ENCODE peak calls at places on chromosomes 4 and X, in nine cellular contexts. I is SJCRH30; G is GM03348; A is NCI-H1694 treated with DMSO at 0.1 percent for 48 hours; F is activated CD4-positive, alpha-beta T cell treated with anti-CD3 and anti-CD28 coated beads for 1 hour; C is stimulated activated CD4-positive, alpha-beta T cell treated with anti-CD3 and anti-CD28 coated beads, Interleukin-1b, Interleukin-23, amount 100 ng/mL, for 24 hours; N is dermis blood vessel endothelial cell; Y is left ventricle myocardium inferior; B is CD8-positive, alpha-beta T cell. Z is an unnamed sample.

GRCh38 chr4:151114986-151115385 is 15.6 kb downstream of the RPS3A start:
- DNase-seq in Y (no peak), F (no peak), C (no peak), A (no peak), I (no peak), N (peak; percentile 25), B (no peak), G (peak; percentile 15), Z (no peak)

GRCh38 chr4:75633846-75634245 is 3.5 kb upstream of the CDKL2 start:
- DNase-seq in F (no peak), Y (no peak), C (no peak), I (peak; percentile 25), G (no peak), N (no peak), B (no peak), A (no peak), Z (no peak)

GRCh38 chr4:147078875-147079658 is 133.4 kb upstream of the TTC29 start:
- DNase-seq in Y (peak; percentile 20), N (peak; percentile 63), G (no peak), A (no peak), C (no peak), F (no peak), I (peak; percentile 17), B (no peak), Z (no peak)

GRCh38 chrX:25028726-25029125 is 13.0 kb upstream of the ARX start:
- DNase-seq in C (no peak), A (no peak), B (no peak), Y (no peak), G (peak; percentile 26), I (peak; percentile 58), N (peak; percentile 28), F (no peak), Z (no peak)

GRCh38 chr4:105389167-105389566 is 84.7 kb downstream of the PPA2 start:
- DNase-seq in N (no peak), C (no peak), I (no peak), G (peak; percentile 12), B (no peak), A (no peak), Y (no peak), F (no peak), Z (no peak)

GRCh38 chr4:41613782-41614181 is 75.8 kb downstream of the LIMCH1 start:
- DNase-seq in A (no peak), F (no peak), B (no peak), N (no peak), I (peak; percentile 41), Y (no peak), G (no peak), C (no peak), Z (no peak)

GRCh38 chr4:173272987-173273386 is 61.2 kb downstream of the HMGB2 start:
- DNase-seq in B (no peak), Y (no peak), C (no peak), A (no peak), F (no peak), N (no peak), I (no peak), G (peak; percentile 13), Z (no peak)

GRCh38 chr4:118987959-118988634 is 99.4 kb downstream of the SYNPO2 start:
- DNase-seq in F (no peak), N (no peak), G (no peak), C (no peak), I (no peak), A (no peak), B (no peak), Y (no peak), Z (no peak)

GRCh38 chrX:137194164-137194563 is 160.4 kb upstream of the GPR101 start:
- DNase-seq in A (peak; percentile 28), G (peak; percentile 11), C (no peak), I (peak; percentile 54), F (no peak), N (peak; percentile 14), B (no peak), Y (no peak), Z (peak; percentile 63)

GRCh38 chr4:153018716-153019115 is 82.6 kb downstream of the FHDC1 start:
- DNase-seq in F (no peak), I (peak; percentile 23), N (no peak), B (no peak), Y (no peak), C (no peak), A (peak; percentile 91), G (no peak), Z (no peak)

GRCh38 chr4:11741190-11741652 is 312.5 kb upstream of the HS3ST1 start:
- DNase-seq in G (no peak), C (no peak), A (no peak), Y (no peak), N (peak; percentile 56), B (no peak), F (no peak), I (no peak), Z (peak; percentile 54)

GRCh38 chr4:73841243-73841925 is 4.9 kb downstream of the CXCL6 start:
- DNase-seq in N (no peak), Y (no peak), G (no peak), F (no peak), A (no peak), B (no peak), C (no peak), I (no peak), Z (no peak)

GRCh38 chrX:70769659-70770232 is 138.8 kb downstream of the TEX11 start:
- DNase-seq in A (peak; percentile 2), B (no peak), G (peak; percentile 10), F (no peak), N (peak; percentile 9), C (no peak), Y (no peak), I (peak; percentile 44), Z (peak; percentile 55)

GRCh38 chr4:93203708-93204107 is 624.8 kb upstream of the ATOH1 start:
- DNase-seq in F (no peak), Y (no peak), C (no peak), G (no peak), I (peak; percentile 62), N (no peak), B (no peak), A (no peak), Z (peak; percentile 8)

GRCh38 chr4:62898115-62898514 is 1511.1 kb downstream of the TECRL start:
- DNase-seq in C (no peak), Y (no peak), N (no peak), I (no peak), G (no peak), F (no peak), B (no peak), A (no peak), Z (no peak)

GRCh38 chr4:177302371-177303100 is 7.1 kb upstream of the NEIL3 start:
- DNase-seq in G (no peak), N (no peak), C (no peak), F (no peak), A (no peak), B (no peak), I (no peak), Y (no peak), Z (no peak)

GRCh38 chr4:8615366-8615765 is 22.8 kb downstream of the CPZ start:
- DNase-seq in C (no peak), N (no peak), I (no peak), G (no peak), Y (no peak), F (no peak), B (no peak), A (no peak), Z (no peak)

GRCh38 chrX:115322375-115322774 is 32.9 kb downstream of the LUZP4 start:
- DNase-seq in I (peak; percentile 74), Y (no peak), A (no peak), B (no peak), F (no peak), N (no peak), C (no peak), G (no peak), Z (no peak)

GRCh38 chr4:112951362-112951962 is 98.0 kb upstream of the ANK2 start:
- DNase-seq in F (no peak), N (peak; percentile 41), I (peak; percentile 52), A (peak; percentile 26), G (peak; percentile 23), Y (no peak), C (no peak), B (no peak), Z (peak; percentile 34)

GRCh38 chr4:48254381-48255072 is 15.1 kb downstream of the TEC start:
- DNase-seq in C (no peak), B (no peak), I (no peak), N (no peak), A (no peak), G (peak; percentile 9), Y (peak; percentile 22), F (no peak), Z (no peak)

GRCh38 chr4:52966781-52967180 is 104.7 kb downstream of the RASL11B start:
- DNase-seq in C (no peak), A (no peak), Y (no peak), B (no peak), I (no peak), G (no peak), N (no peak), F (no peak), Z (no peak)

GRCh38 chr4:9704551-9705332 is 76.7 kb upstream of the DRD5 start:
- DNase-seq in I (no peak), A (no peak), F (no peak), G (no peak), C (no peak), B (no peak), N (no peak), Y (no peak), Z (no peak)

GRCh38 chrX:107325467-107325866 is 119.1 kb downstream of the DNAAF6 start:
- DNase-seq in F (no peak), G (no peak), B (no peak), N (no peak), A (no peak), Y (no peak), I (no peak), C (no peak), Z (no peak)

Z was measured in HT-29.